ENCODE peak calls at places on chromosomes 1 and 21, in ten cellular contexts. C is fibroblast of lung; E is OCI-LY7; J is heart left ventricle; L is A549; U is CD8-positive, alpha-beta memory T cell; H is esophagus squamous epithelium; Z is SK-N-MC; X is neuronal stem cell; F is cardiac muscle cell. I is an unnamed sample.

GRCh38 chr1:247407180-247407616 is 8.8 kb upstream of the NLRP3 start:
- DNase-seq in C (no peak), E (no peak), J (peak; percentile 32), L (no peak), U (peak; percentile 45), H (no peak), Z (no peak), X (no peak), F (no peak), I (no peak)

GRCh38 chr1:109502368-109502851 is 7.1 kb downstream of the AMIGO1 start:
- DNase-seq in C (no peak), E (no peak), J (no peak), L (no peak), U (peak; percentile 46), H (no peak), Z (no peak), X (no peak), F (no peak), I (no peak)

GRCh38 chr21:15732290-15732995 is 2.7 kb downstream of the USP25 start:
- DNase-seq in C (peak; percentile 65), E (peak; percentile 76), J (no peak), L (no peak), U (no peak), H (no peak), Z (no peak), X (no peak), F (peak; percentile 55), I (no peak)

GRCh38 chr1:58266242-58266641 is 280.3 kb downstream of the OMA1 start:
- DNase-seq in C (no peak), E (no peak), J (no peak), L (no peak), U (no peak), H (no peak), Z (no peak), X (no peak), F (no peak), I (no peak)

GRCh38 chr1:98053471-98054366 is 132.9 kb upstream of the DPYD start:
- DNase-seq in C (peak; percentile 75), E (peak; percentile 14), J (peak; percentile 71), L (no peak), U (peak; percentile 32), H (no peak), Z (no peak), X (peak; percentile 74), F (peak; percentile 88), I (peak; percentile 68)

GRCh38 chr21:36535618-36536241 is 55.8 kb upstream of the CLDN14 start:
- DNase-seq in C (no peak), E (peak; percentile 23), J (no peak), L (no peak), U (no peak), H (no peak), Z (no peak), X (no peak), F (no peak), I (no peak)

GRCh38 chr1:167426716-167427115 is 91.6 kb downstream of the CD247 start:
- DNase-seq in C (no peak), E (no peak), J (no peak), L (no peak), U (no peak), H (no peak), Z (no peak), X (no peak), F (no peak), I (no peak)

GRCh38 chr1:25658791-25659431 is 42.3 kb downstream of the MAN1C1 start:
- DNase-seq in C (no peak), E (peak; percentile 34), J (peak; percentile 87), L (no peak), U (no peak), H (no peak), Z (no peak), X (no peak), F (peak; percentile 51), I (peak; percentile 77)

GRCh38 chr1:225845633-225846259 is 35.8 kb downstream of the EPHX1 start:
- DNase-seq in C (peak; percentile 88), E (peak; percentile 74), J (peak; percentile 87), L (peak; percentile 72), U (no peak), H (no peak), Z (peak; percentile 18), X (peak; percentile 65), F (peak; percentile 92), I (peak; percentile 85)

GRCh38 chr1:67211589-67212563 is 45.6 kb downstream of the IL23R start:
- DNase-seq in C (peak; percentile 44), E (peak; percentile 56), J (no peak), L (peak; percentile 3), U (peak; percentile 38), H (no peak), Z (no peak), X (peak; percentile 8), F (peak; percentile 46), I (no peak)

GRCh38 chr1:211654838-211655787 is 20.3 kb downstream of the NEK2 start:
- DNase-seq in C (peak; percentile 88), E (peak; percentile 80), J (peak; percentile 90), L (peak; percentile 66), U (peak; percentile 68), H (peak; percentile 20), Z (no peak), X (peak; percentile 79), F (peak; percentile 92), I (peak; percentile 85)

GRCh38 chr1:245361951-245362350 is 207.2 kb downstream of the KIF26B start:
- DNase-seq in C (no peak), E (no peak), J (no peak), L (no peak), U (no peak), H (no peak), Z (no peak), X (no peak), F (no peak), I (no peak)

GRCh38 chr1:18836654-18837053 is 22.8 kb downstream of the TAS1R2 start:
- DNase-seq in C (no peak), E (no peak), J (no peak), L (peak; percentile 14), U (no peak), H (no peak), Z (no peak), X (no peak), F (no peak), I (no peak)

GRCh38 chr1:246005067-246005466 is 502.0 kb downstream of the SMYD3 start:
- DNase-seq in C (peak; percentile 97), E (no peak), J (no peak), L (no peak), U (no peak), H (no peak), Z (no peak), X (no peak), F (peak; percentile 97), I (no peak)

DNA sequence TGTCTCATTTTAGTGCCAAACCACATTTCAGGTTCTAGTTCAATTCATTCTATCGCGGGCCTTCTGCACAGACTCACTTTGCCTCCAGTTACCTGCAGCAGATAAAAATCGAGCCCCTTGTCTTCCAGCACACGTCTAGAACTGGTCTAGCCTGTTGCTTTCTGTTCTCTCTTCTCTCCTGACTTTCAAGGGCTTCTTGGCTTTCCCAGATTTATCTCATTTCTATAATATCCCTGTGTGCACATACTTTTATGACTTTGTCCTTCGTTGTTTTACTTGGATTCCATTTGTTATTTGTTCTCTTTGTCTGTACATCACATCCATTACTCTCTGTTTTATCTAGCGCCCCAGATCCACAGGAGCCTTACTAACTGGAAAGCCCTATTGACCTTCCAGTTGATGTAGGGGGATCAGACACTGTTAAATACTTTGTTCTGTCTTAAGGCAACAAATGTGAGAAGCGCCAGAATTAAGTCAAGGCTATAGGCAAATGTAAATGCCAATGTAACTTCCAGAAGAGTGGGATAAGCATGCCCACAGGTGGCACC is 284.5 kb upstream of the ADGRL4 start:
- DNase-seq in C (no peak), E (no peak), J (no peak), L (no peak), U (no peak), H (no peak), Z (no peak), X (no peak), F (no peak), I (no peak)
- H3K9me3 ChIP-seq in C (no peaks in the 10 kb centered on the region), E (no peaks in the 10 kb centered on the region), J (no peaks in the 10 kb centered on the region), L (no peaks in the 10 kb centered on the region), U (no peaks in the 10 kb centered on the region), H (no peaks in the 10 kb centered on the region), Z (no peaks in the 10 kb centered on the region), X (no peaks in the 10 kb centered on the region), F (no peaks in the 10 kb centered on the region), I (no peaks in the 10 kb centered on the region)

GRCh38 chr1:189874715-189875440 is 602.8 kb downstream of the BRINP3 start:
- DNase-seq in C (no peak), E (no peak), J (no peak), L (no peak), U (no peak), H (no peak), Z (no peak), X (no peak), F (no peak), I (no peak)

DNA sequence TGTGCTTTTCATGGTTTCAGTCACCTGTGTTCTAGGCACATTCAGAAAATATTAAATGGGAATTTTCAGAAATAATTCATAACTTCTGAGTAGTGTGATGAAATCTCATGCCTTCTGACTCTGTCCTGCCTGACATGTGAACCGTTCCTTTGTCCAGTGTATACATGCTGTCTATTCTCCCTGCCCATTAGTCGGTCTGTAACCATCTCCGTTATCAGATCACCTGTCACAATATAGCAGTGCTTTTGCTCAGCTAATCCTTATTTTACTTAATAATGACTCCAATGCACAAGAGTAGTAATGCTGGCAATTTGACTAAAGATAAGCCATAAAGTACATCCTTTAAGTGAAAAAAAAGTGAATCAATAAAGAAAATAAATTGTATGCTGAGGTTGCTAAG is 597.5 kb downstream of the BRINP3 start:
- DNase-seq in C (no peak), E (no peak), J (no peak), L (no peak), U (no peak), H (no peak), Z (no peak), X (no peak), F (no peak), I (no peak)
- H3K4me3 ChIP-seq in C (no peak overlapping the region), E (no peak overlapping the region), J (no peak overlapping the region), L (no peak overlapping the region), U (no peak overlapping the region), H (no peak overlapping the region), Z (no peak overlapping the region), X (no peak overlapping the region), F (no peak overlapping the region), I (no peak overlapping the region)

GRCh38 chr1:174324493-174324892 is 123.3 kb upstream of the GPR52 start:
- DNase-seq in C (no peak), E (no peak), J (no peak), L (no peak), U (no peak), H (no peak), Z (no peak), X (no peak), F (no peak), I (no peak)
- H3K9me3 ChIP-seq in C (no peaks in the 10 kb centered on the region), E (peaks cover 82% of the 10 kb centered on the region), J (no peaks in the 10 kb centered on the region), L (peaks cover 13% of the 10 kb centered on the region), U (peaks cover 30% of the 10 kb centered on the region), H (no peaks in the 10 kb centered on the region), Z (peaks cover 4% of the 10 kb centered on the region), X (peaks cover 4% of the 10 kb centered on the region), F (peaks cover 3% of the 10 kb centered on the region), I (peaks cover 6% of the 10 kb centered on the region)

DNA sequence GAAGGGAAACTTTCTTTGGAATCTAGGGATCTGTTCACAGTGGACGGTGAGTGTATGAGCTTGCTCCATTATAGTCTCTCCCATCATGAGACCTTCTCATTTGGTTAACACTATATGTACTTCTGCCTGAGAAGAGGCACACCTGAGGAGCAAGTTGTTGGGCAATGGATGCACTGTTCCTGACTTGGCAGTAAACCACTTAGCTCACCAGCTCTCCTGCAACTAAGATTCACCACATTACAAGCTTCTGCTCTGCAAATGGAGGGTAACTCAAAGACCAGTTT is 10.2 kb downstream of the MACF1 start:
- DNase-seq in C (no peak), E (no peak), J (no peak), L (no peak), U (no peak), H (no peak), Z (no peak), X (no peak), F (no peak), I (no peak)
- H3K4me3 ChIP-seq in C (no peak overlapping the region), E (peak overlapping the region; percentile 75), J (peak overlapping the region; percentile 57), L (no peak overlapping the region), U (peak overlapping the region; percentile 54), H (peak overlapping the region; percentile 37), Z (no peak overlapping the region), X (no peak overlapping the region), F (peak overlapping the region; percentile 47), I (no peak overlapping the region)

I was measured in ovary.